ENCODE peak calls at places on chromosomes 6 and 20, in seven cellular contexts. H, L, F, Q, U, X and B are unnamed samples.
A peak's percentile ranks its signal among the peaks of the same experiment; 100 is the strongest.

GRCh38 chr6:110617057-110617456 is 140.6 kb upstream of the SLC22A16 start:
- DNase-seq in H (no peak), L (no peak), F (no peak), Q (no peak), U (no peak), X (no peak), B (no peak)

GRCh38 chr6:139855741-139856206 is 481.3 kb upstream of the CITED2 start:
- DNase-seq in H (no peak), L (peak; percentile 76), F (no peak), Q (no peak), U (no peak), X (no peak), B (no peak)

GRCh38 chr6:26254666-26255176 is 110.3 kb upstream of the BTN3A2 start:
- DNase-seq in H (no peak), L (no peak), F (no peak), Q (no peak), U (no peak), X (no peak), B (no peak)

GRCh38 chr6:33958208-33958862 is 154.5 kb upstream of the MLN start:
- DNase-seq in H (no peak), L (no peak), F (peak; percentile 32), Q (no peak), U (no peak), X (no peak), B (peak; percentile 53)

GRCh38 chr20:57439432-57439831 is 48.2 kb downstream of the RBM38 start:
- DNase-seq in H (no peak), L (no peak), F (no peak), Q (no peak), U (peak; percentile 88), X (peak; percentile 91), B (no peak)

GRCh38 chr20:25544760-25545159 is 40.6 kb downstream of the NINL start:
- DNase-seq in H (no peak), L (no peak), F (no peak), Q (no peak), U (no peak), X (no peak), B (no peak)

GRCh38 chr6:3962897-3963296 is 113.7 kb downstream of the FAM50B start:
- DNase-seq in H (peak; percentile 33), L (peak; percentile 28), F (no peak), Q (no peak), U (no peak), X (no peak), B (no peak)

GRCh38 chr6:125679651-125680050 is 69.8 kb upstream of the HEY2 start:
- DNase-seq in H (no peak), L (no peak), F (no peak), Q (no peak), U (no peak), X (no peak), B (no peak)

GRCh38 chr6:25456656-25457055 is 177.5 kb downstream of the CARMIL1 start:
- DNase-seq in H (no peak), L (no peak), F (no peak), Q (no peak), U (no peak), X (no peak), B (no peak)

GRCh38 chr6:147695819-147696218 is 187.3 kb downstream of the SAMD5 start:
- DNase-seq in H (no peak), L (no peak), F (no peak), Q (no peak), U (no peak), X (no peak), B (no peak)

GRCh38 chr20:8527998-8528397 is 395.9 kb downstream of the PLCB1 start:
- DNase-seq in H (peak; percentile 82), L (peak; percentile 95), F (no peak), Q (no peak), U (no peak), X (no peak), B (peak; percentile 34)

GRCh38 chr20:1423625-1424106 is 30.8 kb upstream of the FKBP1A start:
- DNase-seq in H (peak; percentile 86), L (peak; percentile 69), F (peak; percentile 84), Q (no peak), U (peak; percentile 51), X (no peak), B (peak; percentile 50)

GRCh38 chr6:64049736-64050135 is 414.1 kb downstream of the PHF3 start:
- DNase-seq in H (no peak), L (no peak), F (no peak), Q (no peak), U (no peak), X (no peak), B (no peak)

GRCh38 chr6:12420626-12421025 is 130.5 kb downstream of the EDN1 start:
- DNase-seq in H (no peak), L (peak; percentile 25), F (no peak), Q (no peak), U (no peak), X (no peak), B (no peak)

GRCh38 chr6:70531133-70531532 is 35.6 kb upstream of the SDHAF4 start:
- DNase-seq in H (no peak), L (no peak), F (no peak), Q (no peak), U (no peak), X (no peak), B (no peak)

GRCh38 chr20:11814276-11814675 is 103.4 kb upstream of the BTBD3 start:
- DNase-seq in H (peak; percentile 29), L (peak; percentile 91), F (no peak), Q (no peak), U (no peak), X (no peak), B (no peak)

GRCh38 chr6:4912559-4912958 is 91.3 kb downstream of the RPP40 start:
- DNase-seq in H (no peak), L (no peak), F (no peak), Q (no peak), U (no peak), X (no peak), B (no peak)

GRCh38 chr6:78781001-78781400 is 86.3 kb upstream of the IRAK1BP1 start:
- DNase-seq in H (no peak), L (no peak), F (no peak), Q (no peak), U (no peak), X (no peak), B (no peak)

GRCh38 chr6:82227770-82228169 is 19.8 kb downstream of the IBTK start:
- DNase-seq in H (no peak), L (no peak), F (no peak), Q (no peak), U (no peak), X (no peak), B (no peak)
- H3K27me3 ChIP-seq in H (no peaks in the 10 kb centered on the region), L (no peaks in the 10 kb centered on the region), F (no peaks in the 10 kb centered on the region), Q (no peaks in the 10 kb centered on the region), U (no peaks in the 10 kb centered on the region), X (no peaks in the 10 kb centered on the region), B (no peaks in the 10 kb centered on the region)

GRCh38 chr6:155207223-155207622 is 56.6 kb upstream of the CLDN20 start:
- DNase-seq in H (no peak), L (no peak), F (no peak), Q (no peak), U (no peak), X (no peak), B (no peak)
- H3K4me1 ChIP-seq in H (no peaks in the 10 kb centered on the region), L (no peaks in the 10 kb centered on the region), F (no peaks in the 10 kb centered on the region), Q (no peaks in the 10 kb centered on the region), U (no peaks in the 10 kb centered on the region), X (no peaks in the 10 kb centered on the region), B (peaks cover 5% of the 10 kb centered on the region)

DNA sequence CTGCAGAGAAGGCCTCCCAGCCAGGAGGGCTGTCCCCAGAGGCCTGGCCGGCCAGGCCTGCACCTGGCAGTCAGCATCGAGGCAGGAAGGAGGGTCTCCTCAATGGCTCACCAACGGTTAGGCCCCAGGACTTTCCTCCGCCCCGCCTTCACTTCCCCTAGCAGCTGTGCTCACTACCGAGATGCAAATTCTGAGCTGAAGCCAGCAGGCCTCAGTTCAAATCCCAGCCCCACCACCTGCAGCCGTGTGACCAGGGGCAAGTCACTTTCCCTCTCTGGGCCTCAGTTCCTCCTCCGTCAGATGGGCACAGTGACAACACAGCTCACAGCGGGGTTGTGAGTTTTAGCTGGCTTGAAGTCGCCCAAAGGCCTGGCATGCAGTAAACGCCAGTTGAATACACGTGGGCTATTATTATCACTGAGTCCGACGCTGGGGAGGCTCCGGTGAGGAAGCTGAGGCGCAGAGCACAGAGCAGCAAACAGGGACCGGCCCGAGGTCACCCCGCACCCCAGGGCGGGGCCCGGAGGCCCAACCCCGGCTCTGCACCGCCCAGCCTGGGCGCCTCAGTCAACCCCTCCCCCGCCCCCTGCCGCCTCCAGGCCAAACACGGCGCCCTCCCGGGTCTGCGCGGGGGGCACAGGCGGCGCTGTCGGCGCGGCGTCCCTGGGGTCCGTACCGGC is 717 bp downstream of the E2F1 start:
- DNase-seq in H (no peak), L (no peak), F (peak; percentile 74), Q (no peak), U (no peak), X (no peak), B (peak; percentile 73)
- H3K36me3 ChIP-seq in H (no peaks in the 10 kb centered on the region), L (no peaks in the 10 kb centered on the region), F (no peaks in the 10 kb centered on the region), Q (no peaks in the 10 kb centered on the region), U (no peaks in the 10 kb centered on the region), X (no peaks in the 10 kb centered on the region), B (peaks cover 5% of the 10 kb centered on the region)

DNA sequence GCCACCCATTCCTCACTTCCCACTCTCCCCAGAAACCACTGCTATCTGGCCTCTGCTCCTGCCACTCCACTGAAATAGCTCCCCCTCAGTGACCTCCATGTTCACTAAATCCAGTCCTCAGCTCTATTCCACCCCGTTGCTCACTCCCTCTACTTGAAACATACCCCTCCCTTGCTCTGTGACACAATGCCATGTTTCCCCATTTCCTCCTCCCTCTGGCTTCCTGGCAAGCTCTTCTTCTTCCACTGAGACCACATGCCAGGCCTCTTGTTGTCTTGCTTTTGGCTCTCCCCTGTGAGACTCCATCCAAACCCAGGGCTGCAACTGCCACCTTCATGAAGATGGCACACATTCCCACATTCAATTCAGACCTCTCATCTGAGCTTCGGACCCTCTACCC is 13.9 kb downstream of the TMEM151B start:
- DNase-seq in H (no peak), L (no peak), F (no peak), Q (no peak), U (no peak), X (no peak), B (no peak)
- H3K27me3 ChIP-seq in H (peaks cover 47% of the 10 kb centered on the region), L (peaks cover 36% of the 10 kb centered on the region), F (peaks cover 61% of the 10 kb centered on the region), Q (no peaks in the 10 kb centered on the region), U (no peaks in the 10 kb centered on the region), X (peaks cover under 1% of the 10 kb centered on the region), B (peaks cover 29% of the 10 kb centered on the region)

DNA sequence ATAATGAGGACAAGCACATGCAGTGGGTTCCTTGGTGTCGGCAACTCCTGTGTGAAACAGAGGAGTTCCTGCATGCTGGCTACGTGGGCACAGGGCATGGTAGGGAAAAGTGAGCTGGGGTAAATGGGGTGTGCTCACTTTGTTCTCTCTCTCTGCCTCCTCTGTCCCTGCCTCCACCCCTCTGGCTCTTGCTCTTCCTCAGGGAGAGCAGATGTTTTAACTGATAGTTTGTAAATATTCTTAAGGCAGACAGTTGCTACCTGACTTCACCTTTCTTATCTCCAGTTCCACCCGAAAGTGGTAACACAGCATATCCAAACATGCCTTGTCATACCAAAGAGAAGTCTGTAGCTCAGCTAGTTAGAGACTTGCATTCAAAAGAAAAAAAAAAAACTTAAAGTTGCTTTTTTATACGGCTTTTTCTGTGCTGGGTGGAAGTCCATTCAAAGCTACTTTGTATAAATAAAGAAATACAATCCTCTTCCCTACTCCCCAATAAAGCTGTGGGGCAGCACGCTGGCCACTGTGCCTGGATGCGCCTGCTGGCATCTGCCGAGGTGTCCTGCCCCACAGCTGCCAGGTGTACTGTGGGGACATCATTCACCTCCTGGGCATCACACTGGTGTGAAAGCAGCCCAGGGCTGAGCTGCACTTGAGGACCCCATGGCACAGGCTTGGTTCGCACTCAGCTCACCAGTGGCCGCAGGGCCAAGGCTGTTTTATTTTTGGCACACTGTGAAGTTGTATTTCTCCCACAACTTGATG is 93.6 kb downstream of the FOXC1 start:
- DNase-seq in H (no peak), L (no peak), F (no peak), Q (no peak), U (no peak), X (no peak), B (no peak)
- H3K4me1 ChIP-seq in H (peaks cover 2% of the 10 kb centered on the region), L (peaks cover 21% of the 10 kb centered on the region), F (peaks cover 3% of the 10 kb centered on the region), Q (no peaks in the 10 kb centered on the region), U (no peaks in the 10 kb centered on the region), X (no peaks in the 10 kb centered on the region), B (no peaks in the 10 kb centered on the region)